ENCODE peak calls at places on chromosomes 1 and 21, in five cellular contexts. K, M, U, T and E are unnamed samples.
A peak's percentile ranks its signal among the peaks of the same experiment; 100 is the strongest.

GRCh38 chr1:81305997-81306452 is 494.7 kb upstream of the ADGRL2 start:
- DNase-seq in K (no peak), M (peak; percentile 65), T (no peak), U (peak; percentile 45), E (peak; percentile 26)

GRCh38 chr1:200072636-200073285 is 45.3 kb downstream of the NR5A2 start:
- DNase-seq in T (no peak), K (peak; percentile 4), M (peak; percentile 59), U (no peak), E (no peak)

GRCh38 chr1:223538921-223539445 is 126.5 kb downstream of the CAPN8 start:
- DNase-seq in M (no peak), T (no peak), U (no peak), K (no peak), E (no peak)

GRCh38 chr21:41167348-41168342 is at the start of gene BACE2:
- DNase-seq in T (no peak), U (peak; percentile 72), M (peak; percentile 72), K (no peak), E (no peak)

GRCh38 chr21:35211767-35212166 is 162.7 kb upstream of the RUNX1 start:
- DNase-seq in M (no peak), K (no peak), T (no peak), U (no peak), E (no peak)

GRCh38 chr1:22699629-22700028 is 11.0 kb upstream of the EPHB2 start:
- DNase-seq in T (no peak), U (no peak), K (no peak), M (no peak), E (no peak)

GRCh38 chr1:200894712-200895447 is at the start of gene INAVA:
- DNase-seq in T (no peak), M (no peak), U (peak; percentile 54), K (no peak), E (no peak)

GRCh38 chr1:119737040-119737682 is 25.4 kb downstream of the PHGDH start:
- DNase-seq in U (no peak), T (no peak), K (no peak), M (peak; percentile 3), E (no peak)

GRCh38 chr1:178727014-178727895 is 2.2 kb downstream of the RALGPS2 start:
- DNase-seq in U (peak; percentile 11), T (no peak), M (no peak), K (no peak), E (peak; percentile 7)

GRCh38 chr1:199931666-199932377 is 95.7 kb upstream of the NR5A2 start:
- DNase-seq in U (peak; percentile 69), K (no peak), M (no peak), T (peak; percentile 30), E (peak; percentile 84)

GRCh38 chr1:82625562-82625961 is 824.8 kb downstream of the ADGRL2 start:
- DNase-seq in K (no peak), U (no peak), T (no peak), M (peak; percentile 9), E (peak; percentile 0)

GRCh38 chr1:85629532-85629920 is 49.0 kb downstream of the CCN1 start:
- DNase-seq in M (no peak), T (peak; percentile 74), U (peak; percentile 91), K (no peak), E (no peak)

GRCh38 chr1:71424536-71424935 is 343.7 kb upstream of the ZRANB2 start:
- DNase-seq in M (no peak), T (no peak), K (no peak), U (no peak), E (no peak)

GRCh38 chr1:64282353-64282752 is 78.9 kb downstream of the UBE2U start:
- DNase-seq in T (no peak), M (no peak), K (no peak), U (no peak), E (no peak)

GRCh38 chr1:201603613-201604232 is 64.8 kb downstream of the NAV1 start:
- DNase-seq in K (no peak), M (peak; percentile 74), U (peak; percentile 61), T (no peak), E (no peak)

GRCh38 chr1:14915356-14916054 is 238.0 kb upstream of the TMEM51 start:
- DNase-seq in T (peak; percentile 39), U (peak; percentile 37), K (no peak), M (peak; percentile 47), E (peak; percentile 51)

GRCh38 chr21:28776251-28776650 is 216.4 kb downstream of the LTN1 start:
- DNase-seq in T (no peak), M (no peak), K (no peak), U (no peak), E (peak; percentile 12)

GRCh38 chr1:176904057-176904815 is 260.3 kb downstream of the ASTN1 start:
- DNase-seq in K (no peak), M (no peak), T (no peak), U (no peak), E (no peak)

GRCh38 chr1:166166701-166167394 is at the start of gene FAM78B:
- DNase-seq in T (peak; percentile 54), M (peak; percentile 31), K (peak; percentile 36), U (peak; percentile 79), E (no peak)

GRCh38 chr1:3708696-3709246 is 43.5 kb upstream of the CCDC27 start:
- DNase-seq in U (no peak), T (no peak), K (no peak), M (no peak), E (no peak)

GRCh38 chr1:41545996-41546938 is 61.8 kb upstream of the EDN2 start:
- DNase-seq in K (no peak), U (no peak), T (no peak), M (no peak), E (no peak)

GRCh38 chr1:160685266-160685665 is 26.4 kb downstream of the CD48 start:
- DNase-seq in T (no peak), K (no peak), M (no peak), U (no peak), E (no peak)

GRCh38 chr1:230842801-230843200 is 25.5 kb downstream of the C1orf198 start:
- DNase-seq in M (no peak), K (no peak), T (no peak), U (no peak), E (no peak)

GRCh38 chr1:2226525-2227340 is 1.4 kb upstream of the SKI start:
- DNase-seq in K (no peak), T (no peak), U (no peak), M (no peak), E (no peak)

GRCh38 chr1:30665216-30665615 is 58.2 kb downstream of the MATN1 start:
- DNase-seq in M (no peak), T (no peak), K (no peak), U (no peak), E (no peak)

GRCh38 chr21:36310016-36310415 is 10.0 kb upstream of the MORC3 start:
- DNase-seq in M (no peak), U (no peak), T (no peak), K (peak; percentile 33), E (no peak)

GRCh38 chr1:41582851-41583657 is 98.6 kb upstream of the EDN2 start:
- DNase-seq in K (no peak), T (no peak), M (no peak), U (no peak), E (no peak)

GRCh38 chr1:109535481-109535880 is 4.2 kb upstream of the GPR61 start:
- DNase-seq in U (no peak), M (no peak), T (no peak), K (no peak), E (no peak)

GRCh38 chr1:48773133-48773532 is 3.6 kb downstream of the BEND5 start:
- DNase-seq in M (no peak), K (no peak), U (no peak), T (no peak), E (no peak)

GRCh38 chr1:222893255-222893654 is 78.4 kb downstream of the DISP1 start:
- DNase-seq in M (no peak), K (no peak), T (no peak), U (no peak), E (no peak)

GRCh38 chr1:94832446-94832845 is 12.3 kb downstream of the SLC44A3 start:
- DNase-seq in M (no peak), U (no peak), T (no peak), K (no peak), E (peak; percentile 38)

GRCh38 chr1:229046251-229046853 is 224.6 kb upstream of the RAB4A start:
- DNase-seq in U (no peak), M (no peak), K (no peak), T (no peak), E (no peak)

GRCh38 chr1:111570781-111571181 is 48.8 kb upstream of the RAP1A start:
- DNase-seq in K (no peak), M (no peak), U (no peak), T (no peak), E (peak; percentile 75)

GRCh38 chr21:45302082-45303061 is 14.7 kb upstream of the POFUT2 start:
- DNase-seq in U (no peak), T (no peak), M (peak; percentile 84), K (no peak), E (peak; percentile 46)

GRCh38 chr1:160030657-160031367 is 978 bp downstream of the PIGM start:
- DNase-seq in K (no peak), T (no peak), U (no peak), M (no peak), E (peak; percentile 37)

GRCh38 chr1:210362526-210362925 is 33.8 kb downstream of the HHAT start:
- DNase-seq in M (peak; percentile 7), U (no peak), T (no peak), K (no peak), E (no peak)

GRCh38 chr1:93692001-93692400 is 10.4 kb upstream of the BCAR3 start:
- DNase-seq in T (no peak), K (no peak), M (peak; percentile 33), U (no peak), E (no peak)
- H3K4me3 ChIP-seq in T (no peak overlapping the region), K (no peak overlapping the region), M (no peak overlapping the region), U (no peak overlapping the region), E (no peak overlapping the region)

DNA sequence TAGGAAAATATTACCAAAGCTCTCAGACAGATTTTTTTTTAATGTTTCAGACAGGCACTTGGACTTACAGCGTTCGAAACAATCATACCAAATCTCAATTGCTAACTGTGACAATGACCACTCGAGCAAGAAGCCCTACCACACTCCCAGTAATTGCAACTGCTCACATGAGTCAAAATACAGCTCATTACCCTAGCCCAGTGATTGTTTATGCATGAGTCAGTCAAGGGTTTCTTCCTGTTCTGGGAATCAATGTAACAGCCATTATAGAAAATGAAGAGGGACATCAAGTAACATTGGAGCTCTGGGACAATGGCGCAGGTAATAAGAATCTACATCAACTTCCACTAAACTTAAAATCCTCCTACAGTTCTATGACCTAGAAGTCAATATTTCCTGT is 56.1 kb upstream of the SH3GLB1 start:
- DNase-seq in K (no peak), M (peak; percentile 79), U (no peak), T (no peak), E (peak; percentile 7)
- TF ChIP-seq MYC in K (no peak), M (no peak), U (no peak), T (no peak), E (no peak)

DNA sequence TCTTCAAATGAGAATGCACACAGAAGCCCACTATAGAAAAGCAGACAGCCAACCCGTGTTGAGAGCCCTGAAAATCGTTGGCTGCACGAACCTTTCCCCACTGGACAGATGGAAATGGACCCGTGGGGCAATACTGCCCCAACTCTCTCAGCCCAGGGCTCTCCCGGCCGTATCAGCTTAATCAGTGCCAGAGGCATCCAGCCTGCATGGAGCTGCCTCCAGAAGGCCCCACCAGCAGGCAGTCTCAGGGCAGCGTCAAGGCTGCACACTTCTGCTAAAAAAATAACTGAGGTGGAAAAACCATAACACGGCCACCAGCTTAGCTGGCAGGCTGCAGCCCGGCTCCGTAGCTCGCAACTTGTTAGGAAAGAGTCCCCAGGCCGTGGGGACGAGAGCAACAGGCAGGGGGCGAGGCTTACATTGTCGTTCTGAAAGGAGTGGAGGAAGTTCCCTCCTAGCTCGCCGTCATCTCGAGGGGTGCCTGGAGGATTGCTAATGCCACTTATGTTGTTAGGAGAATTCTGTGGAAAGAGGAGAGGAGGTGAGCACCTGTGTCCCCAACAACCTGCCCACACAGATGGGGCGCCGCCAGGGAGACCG is 28.0 kb downstream of the MRPL37 start:
- DNase-seq in K (no peak), U (no peak), M (no peak), T (no peak), E (peak; percentile 81)
- TF ChIP-seq CTCF in K (no peak), U (no peak), M (no peak), T (peak; percentile 4), E (peak; percentile 6)

GRCh38 chr1:90725341-90725960 is 8.3 kb upstream of the BARHL2 start:
- DNase-seq in U (no peak), T (no peak), M (no peak), K (no peak), E (no peak)
- H3K4me3 ChIP-seq in U (no peak overlapping the region), T (peak overlapping the region; percentile 61), M (no peak overlapping the region), K (no peak overlapping the region), E (no peak overlapping the region)